ENCODE peak calls at places on chromosome 22, in eight cellular contexts. S is Peyer's patch, Q is lung, D is GM12865, E is A549, H is stomach, A is fibroblast of pulmonary artery, I is fibroblast of lung. V is an unnamed sample.

GRCh38 chr22:47693606-47694005 is 931.2 kb downstream of the TBC1D22A start:
- DNase-seq in D (no peak), Q (no peak), A (no peak), H (no peak), E (no peak), S (no peak), I (no peak), V (no peak)

GRCh38 chr22:27531782-27532530 is 269.6 kb downstream of the MN1 start:
- DNase-seq in D (no peak), S (no peak), E (peak), I (peak), A (peak), Q (no peak), H (no peak), V (peak)

GRCh38 chr22:20239951-20240773 is 28.0 kb downstream of the RTN4R start:
- DNase-seq in E (no peak), H (no peak), Q (no peak), D (no peak), I (no peak), A (peak), S (no peak), V (no peak)

GRCh38 chr22:18000441-18001039 is 23.8 kb downstream of the MICAL3 start:
- DNase-seq in A (no peak), I (no peak), Q (no peak), S (peak), D (no peak), E (peak), H (no peak), V (no peak)

GRCh38 chr22:45612451-45612901 is 59.2 kb upstream of the ATXN10 start:
- DNase-seq in H (no peak), D (no peak), E (no peak), Q (no peak), S (no peak), A (peak), I (peak), V (peak)

GRCh38 chr22:29030618-29031235 is 30.9 kb downstream of the C22orf31 start:
- DNase-seq in D (no peak), A (peak), Q (peak), H (peak), S (peak), I (peak), E (peak), V (no peak)

GRCh38 chr22:48893288-48894063 is 934.2 kb downstream of the BRD1 start:
- DNase-seq in I (no peak), D (no peak), A (no peak), S (no peak), Q (no peak), E (no peak), H (no peak), V (no peak)

GRCh38 chr22:19641254-19641982 is 72.9 kb upstream of the SEPTIN5 start:
- DNase-seq in E (peak), D (no peak), Q (no peak), S (no peak), I (no peak), A (peak), H (no peak), V (no peak)

GRCh38 chr22:27989758-27990450 is 70.8 kb upstream of the PITPNB start:
- DNase-seq in D (no peak), H (peak), S (no peak), E (no peak), A (no peak), Q (no peak), I (no peak), V (no peak)

GRCh38 chr22:50529416-50530279 is at the start of gene TYMP:
- DNase-seq in D (peak), E (no peak), H (peak), A (no peak), I (no peak), Q (peak), S (peak), V (no peak)

GRCh38 chr22:40324468-40325305 is 21.6 kb upstream of the ADSL start:
- DNase-seq in Q (no peak), S (no peak), H (peak), E (no peak), D (no peak), A (no peak), I (no peak), V (no peak)

GRCh38 chr22:21444701-21445436 is 22.3 kb upstream of the TMEM191C start:
- DNase-seq in A (no peak), Q (peak), H (peak), I (no peak), D (no peak), S (no peak), E (no peak), V (no peak)

GRCh38 chr22:29204617-29205183 is 996 bp upstream of the EMID1 start:
- DNase-seq in H (no peak), Q (no peak), S (no peak), E (no peak), I (no peak), D (no peak), A (no peak), V (no peak)

GRCh38 chr22:40418366-40419201 is 48.2 kb downstream of the SGSM3 start:
- DNase-seq in A (no peak), S (no peak), I (peak), E (no peak), Q (no peak), D (no peak), H (no peak), V (no peak)

GRCh38 chr22:32203181-32204105 is 1.4 kb downstream of the RFPL2 start:
- DNase-seq in S (no peak), E (peak), Q (peak), A (no peak), I (no peak), H (no peak), D (no peak), V (no peak)

GRCh38 chr22:28341001-28341400 is 338.6 kb downstream of the TTC28 start:
- DNase-seq in Q (no peak), S (no peak), A (peak), I (peak), D (no peak), E (no peak), H (no peak), V (peak)

GRCh38 chr22:42162728-42163489 is 32.3 kb upstream of the CYP2D6 start:
- DNase-seq in A (no peak), I (no peak), S (no peak), E (no peak), D (no peak), H (no peak), Q (no peak), V (no peak)

GRCh38 chr22:25282671-25283561 is 63.5 kb downstream of the CRYBB2 start:
- DNase-seq in D (no peak), H (no peak), S (no peak), A (no peak), I (no peak), E (no peak), Q (no peak), V (no peak)

GRCh38 chr22:20273720-20274119 is 5.6 kb upstream of the RTN4R start:
- DNase-seq in Q (no peak), D (no peak), S (no peak), H (no peak), A (no peak), I (no peak), E (no peak), V (no peak)

DNA sequence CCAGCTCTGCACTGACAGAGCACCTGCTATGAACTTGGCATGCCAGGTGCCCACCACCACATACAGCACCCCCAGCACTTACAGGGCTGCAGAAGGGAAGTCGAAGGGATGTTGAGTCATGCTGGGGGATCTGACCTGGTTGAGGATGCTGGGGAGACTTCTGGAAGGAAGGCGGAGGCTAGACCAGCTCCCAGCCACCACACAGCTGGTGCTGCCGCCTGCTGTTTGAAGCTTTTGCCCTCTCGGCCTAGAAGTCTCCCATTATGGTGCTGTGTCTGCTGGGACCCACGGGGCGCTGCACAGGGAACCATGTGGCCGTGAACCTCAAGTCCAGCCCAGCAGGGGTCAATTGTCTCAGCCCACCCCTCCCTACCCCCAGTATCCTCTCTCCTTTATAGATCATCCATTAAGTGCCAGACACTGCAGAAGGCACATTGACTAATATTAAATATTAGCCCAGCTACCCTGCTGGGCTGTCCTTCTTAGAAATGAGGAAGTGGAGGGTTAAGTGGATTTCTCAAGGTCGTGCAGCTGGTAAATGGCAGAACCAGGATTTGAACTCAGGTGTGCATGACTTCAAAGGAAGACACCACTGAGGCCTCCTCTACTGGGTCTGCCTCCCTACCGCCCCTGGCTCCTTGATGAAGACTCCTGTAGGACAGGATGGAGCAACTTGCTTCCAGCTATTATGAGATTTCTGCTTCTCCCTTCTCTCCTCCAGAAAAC is 49.7 kb downstream of the CYTH4 start:
- DNase-seq in A (no peak), D (peak), Q (no peak), H (no peak), I (no peak), S (no peak), E (peak), V (no peak)
- TF ChIP-seq CTCF in A (no peak), D (peak), Q (no peak), H (no peak), I (peak), S (no peak), E (peak), V (no peak)

GRCh38 chr22:37636186-37636948 is 3.1 kb upstream of the SH3BP1 start:
- DNase-seq in E (no peak), Q (no peak), I (peak), H (peak), A (peak), D (peak), S (no peak), V (no peak)
- TF ChIP-seq CTCF in E (no peak), Q (no peak), I (peak), H (no peak), A (peak), D (peak), S (peak), V (no peak)

GRCh38 chr22:38826801-38827200 is 17.0 kb downstream of the NPTXR start:
- DNase-seq in D (no peak), A (no peak), H (no peak), E (no peak), S (no peak), I (no peak), Q (no peak), V (no peak)

GRCh38 chr22:38826386-38826785 is 17.4 kb downstream of the NPTXR start:
- DNase-seq in Q (no peak), D (no peak), A (no peak), E (no peak), I (no peak), S (peak), H (no peak), V (no peak)

GRCh38 chr22:38823076-38823475 is 20.8 kb downstream of the NPTXR start:
- DNase-seq in Q (no peak), I (no peak), H (no peak), S (no peak), D (no peak), E (no peak), A (no peak), V (no peak)

GRCh38 chr22:38823637-38824036 is 20.2 kb downstream of the NPTXR start:
- DNase-seq in H (no peak), S (no peak), D (no peak), E (no peak), A (no peak), I (no peak), Q (no peak), V (no peak)

GRCh38 chr22:38824587-38824986 is 19.2 kb downstream of the NPTXR start:
- DNase-seq in Q (peak), I (peak), D (peak), A (peak), E (peak), S (peak), H (peak), V (peak)
- TF ChIP-seq CTCF in Q (no peak), I (peak), D (peak), A (peak), E (no peak), S (peak), H (no peak), V (peak)

DNA sequence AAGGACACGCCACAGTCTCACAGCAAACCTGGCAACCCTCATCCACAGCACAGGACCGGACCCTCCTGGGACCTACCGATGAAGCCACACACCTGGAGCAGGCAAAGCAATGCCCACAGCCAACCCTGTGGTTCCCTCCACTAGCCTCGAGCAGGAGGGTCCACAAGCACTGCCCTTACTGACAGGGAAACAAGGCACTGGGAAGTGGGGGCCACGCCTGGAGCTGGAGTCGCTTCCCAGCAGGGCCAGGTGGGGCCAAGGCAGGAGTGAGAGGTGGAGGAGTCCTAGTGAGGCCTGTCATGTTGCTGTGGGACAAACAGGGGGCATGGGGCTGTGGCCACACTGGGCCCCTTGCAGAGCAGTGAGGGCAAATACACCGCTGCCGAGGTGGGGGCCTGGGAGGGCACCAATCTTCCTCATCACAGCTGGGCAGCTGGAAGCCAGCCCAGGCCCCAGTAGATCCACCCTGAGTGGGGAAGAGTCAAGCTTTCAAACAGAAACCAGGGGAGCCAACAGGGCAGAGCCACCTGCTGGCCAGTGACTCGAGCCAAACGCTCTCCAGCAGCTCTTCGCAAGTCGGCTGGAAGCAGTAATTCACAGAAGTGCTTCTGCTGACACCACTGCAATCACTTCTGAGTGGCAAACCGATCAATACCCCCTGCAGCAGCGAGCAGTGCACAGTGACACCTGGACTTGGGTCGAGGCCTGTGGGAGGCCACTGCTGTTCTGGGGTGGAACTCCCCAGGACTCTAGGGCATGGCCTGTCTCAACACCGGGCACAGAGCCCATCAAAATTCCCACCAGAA is 13.7 kb downstream of the SULT4A1 start:
- DNase-seq in Q (no peak), S (peak), A (peak), E (peak), D (peak), I (peak), H (no peak), V (no peak)
- TF ChIP-seq CTCF in Q (no peak), S (no peak), A (peak), E (peak), D (peak), I (peak), H (no peak), V (peak)

GRCh38 chr22:37259540-37260029 is 15.5 kb upstream of the RAC2 start:
- DNase-seq in I (peak), E (peak), S (peak), H (no peak), A (peak), Q (no peak), D (no peak), V (no peak)
- TF ChIP-seq CTCF in I (peak), E (peak), S (peak), H (no peak), A (peak), Q (no peak), D (peak), V (peak)

DNA sequence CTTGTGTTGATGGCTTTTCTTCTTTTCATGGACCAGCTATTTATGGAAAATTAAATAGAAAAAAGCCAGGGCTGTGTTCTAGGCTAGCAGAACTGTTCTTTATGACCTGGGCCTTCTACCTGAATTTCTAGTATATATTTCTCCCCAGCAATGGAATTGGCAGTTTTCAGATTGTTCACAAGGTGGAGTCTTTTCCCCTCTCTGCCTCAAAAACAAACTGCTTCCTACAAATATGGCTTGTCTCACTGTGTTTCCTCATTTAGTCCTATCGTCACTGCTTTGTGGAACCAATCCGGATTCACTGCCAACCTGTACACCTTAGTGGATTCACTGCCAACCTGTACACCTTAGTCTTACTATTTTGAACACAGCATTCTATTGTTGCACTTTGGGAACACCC is 5.0 kb upstream of the APOL5 start:
- DNase-seq in Q (no peak), A (no peak), E (no peak), H (no peak), S (no peak), D (no peak), I (no peak), V (no peak)
- TF ChIP-seq CTCF in Q (no peak), A (no peak), E (no peak), H (no peak), S (no peak), D (peak), I (no peak), V (no peak)

GRCh38 chr22:24107668-24108067 is 73.6 kb upstream of the SUSD2 start:
- DNase-seq in S (peak), A (peak), E (no peak), I (peak), D (no peak), Q (peak), H (peak), V (peak)
- TF ChIP-seq CTCF in S (no peak), A (peak), E (no peak), I (peak), D (no peak), Q (no peak), H (no peak), V (peak)

DNA sequence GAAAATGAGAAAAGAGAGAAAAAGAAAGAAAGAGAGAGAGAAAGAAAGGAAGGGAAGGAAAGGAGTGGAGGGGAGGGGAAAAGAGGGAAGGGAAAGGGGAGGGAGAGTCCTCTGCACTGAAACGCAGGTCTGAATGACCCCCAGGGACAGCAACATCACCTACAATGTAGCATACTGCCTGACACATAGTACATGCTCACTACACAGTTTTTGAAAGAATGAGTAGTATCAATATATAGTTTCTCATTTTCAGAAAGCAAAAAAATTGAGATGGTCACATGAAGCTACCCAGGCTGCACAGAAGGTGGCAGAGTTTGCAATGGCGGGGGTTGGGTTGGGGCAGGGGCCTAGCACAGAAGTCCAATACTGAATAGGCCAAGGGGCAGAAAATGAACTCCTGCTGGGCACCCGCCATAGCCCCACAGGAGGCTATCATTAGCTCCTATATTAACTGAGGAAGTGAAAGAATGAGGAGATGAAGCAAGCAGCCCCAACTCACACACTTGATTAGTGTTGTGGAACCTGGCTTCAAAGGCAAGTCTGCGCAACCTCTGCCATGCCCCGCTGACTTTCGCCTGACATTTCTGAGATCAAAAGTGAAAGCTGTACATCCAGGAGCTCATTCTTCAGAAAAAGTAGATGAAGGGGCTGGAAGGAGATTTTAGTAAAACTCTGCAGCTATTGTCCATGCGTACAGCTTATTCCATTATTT is 241.2 kb upstream of the SYN3 start:
- DNase-seq in H (no peak), Q (no peak), D (peak), E (no peak), S (no peak), I (no peak), A (no peak), V (no peak)
- TF ChIP-seq CTCF in H (no peak), Q (no peak), D (peak), E (no peak), S (no peak), I (no peak), A (no peak), V (no peak)

V was measured in AG09319.